ENCODE peak calls at places on chromosome 19, in five cellular contexts. K is HepG2, V is GM12878, N is SK-N-SH, O is K562. L is an unnamed sample. For H4K20me1, the result is how much of the 10 kb centered on the place peaks cover.

GRCh38 chr19:16508546-16508945 is 12.4 kb downstream of the C19orf44 start:
- DNase-seq in K (no peak), V (no peak), N (no peak), O (no peak), L (no peak)

GRCh38 chr19:40229484-40229883 is 3.0 kb upstream of the CCNP start:
- DNase-seq in K (no peak), V (no peak), N (no peak), O (no peak), L (no peak)

GRCh38 chr19:8665468-8666213 is 33.0 kb downstream of the ACTL9 start:
- DNase-seq in K (no peak), V (no peak), N (no peak), O (no peak), L (no peak)

GRCh38 chr19:39403331-39404312 is 3.0 kb upstream of the ZFP36 start:
- DNase-seq in K (no peak), V (no peak), N (no peak), O (peak), L (peak)

GRCh38 chr19:35154535-35155406 is at the start of gene FXYD5:
- DNase-seq in K (no peak), V (no peak), N (peak), O (peak), L (no peak)

GRCh38 chr19:43798546-43799409 is 3.5 kb downstream of the LYPD5 start:
- DNase-seq in K (no peak), V (no peak), N (peak), O (no peak), L (peak)

GRCh38 chr19:38634757-38635482 is 12.5 kb upstream of the ACTN4 start:
- DNase-seq in K (no peak), V (peak), N (peak), O (peak), L (no peak)

GRCh38 chr19:55626350-55626749 is 2.0 kb upstream of the ZNF784 start:
- DNase-seq in K (no peak), V (no peak), N (no peak), O (no peak), L (no peak)

GRCh38 chr19:58054792-58055482 is 4.1 kb upstream of the ZNF135 start:
- DNase-seq in K (no peak), V (no peak), N (no peak), O (no peak), L (no peak)

GRCh38 chr19:16185925-16186234 is 670 bp downstream of the FAM32A start:
- DNase-seq in K (peak), V (no peak), N (peak), O (no peak), L (no peak)

GRCh38 chr19:36140289-36141038 is 598 bp downstream of the CAPNS1 start:
- DNase-seq in K (peak), V (no peak), N (peak), O (peak), L (no peak)

GRCh38 chr19:31340059-31341025 is 8.9 kb downstream of the TSHZ3 start:
- DNase-seq in K (no peak), V (no peak), N (peak), O (no peak), L (no peak)

GRCh38 chr19:11106477-11106876 is 17.2 kb downstream of the LDLR start:
- DNase-seq in K (no peak), V (no peak), N (peak), O (no peak), L (no peak)

GRCh38 chr19:42184401-42184861 is 33.0 kb downstream of the DEDD2 start:
- DNase-seq in K (peak), V (no peak), N (peak), O (peak), L (peak)

GRCh38 chr19:17385878-17386611 is 8.0 kb downstream of the CCDC194 start:
- DNase-seq in K (peak), V (no peak), N (peak), O (peak), L (no peak)

GRCh38 chr19:17394891-17395415 is 957 bp upstream of the CCDC194 start:
- DNase-seq in K (no peak), V (no peak), N (peak), O (peak), L (peak)

DNA sequence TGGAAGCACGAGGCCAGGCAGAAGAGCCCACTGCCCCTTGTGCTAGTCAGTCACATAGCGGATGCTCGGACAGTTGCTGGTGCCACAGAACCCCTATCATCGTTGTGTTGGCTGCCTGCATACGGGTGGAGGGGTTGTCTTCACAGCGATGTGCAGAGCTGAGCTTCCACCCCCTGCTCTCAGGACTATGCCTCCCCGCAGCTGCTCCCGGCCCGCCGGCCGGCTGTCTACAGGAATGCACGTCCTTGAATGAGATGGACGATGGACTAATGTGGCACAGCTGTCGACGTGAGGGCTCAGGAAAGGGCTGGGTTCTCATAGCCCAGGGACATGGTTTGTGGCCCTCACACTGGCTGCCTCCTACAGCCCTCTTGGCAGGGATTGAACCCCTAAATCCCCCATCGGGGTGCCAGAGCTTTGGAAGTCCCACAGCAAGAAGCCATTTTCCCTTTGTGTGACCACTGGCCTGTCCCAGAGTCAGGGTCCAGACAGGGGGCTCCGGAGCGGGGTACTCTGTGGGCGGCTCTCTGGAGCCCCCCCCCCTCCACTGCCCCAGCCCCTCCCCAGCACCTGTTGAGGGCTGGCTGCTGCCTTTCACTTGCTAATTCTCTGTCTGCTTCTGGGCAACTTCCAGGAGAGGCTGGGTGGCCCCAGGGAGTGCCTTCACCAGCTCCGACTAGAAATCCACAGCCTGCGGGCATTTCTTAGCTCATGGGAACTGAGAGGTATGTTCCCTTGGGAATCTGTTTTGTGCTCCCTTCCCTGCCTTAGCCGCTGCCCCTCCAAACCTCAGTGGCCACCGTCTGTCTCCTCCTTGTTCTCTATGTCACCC is 40.2 kb downstream of the TSSK6 start:
- DNase-seq in K (no peak), V (no peak), N (no peak), O (no peak), L (no peak)
- H4K20me1 ChIP-seq in K (under half), V (under half), N (under half), O (under half), L (under half)

GRCh38 chr19:46068345-46069258 is 27.8 kb upstream of the IGFL4 start:
- DNase-seq in K (peak), V (no peak), N (no peak), O (no peak), L (peak)
- TF ChIP-seq ZBTB33 in K (no peak), V (no peak), N (no peak), O (no peak), L (peak)

GRCh38 chr19:46945668-46946067 is 74.0 kb upstream of the NPAS1 start:
- DNase-seq in K (no peak), V (no peak), N (no peak), O (no peak), L (no peak)

GRCh38 chr19:46946090-46946489 is 73.5 kb upstream of the NPAS1 start:
- DNase-seq in K (no peak), V (no peak), N (no peak), O (no peak), L (no peak)

GRCh38 chr19:46944123-46944718 is 75.4 kb upstream of the NPAS1 start:
- DNase-seq in K (no peak), V (no peak), N (no peak), O (no peak), L (no peak)

GRCh38 chr19:46946611-46947238 is 72.9 kb upstream of the NPAS1 start:
- DNase-seq in K (peak), V (no peak), N (no peak), O (no peak), L (no peak)

DNA sequence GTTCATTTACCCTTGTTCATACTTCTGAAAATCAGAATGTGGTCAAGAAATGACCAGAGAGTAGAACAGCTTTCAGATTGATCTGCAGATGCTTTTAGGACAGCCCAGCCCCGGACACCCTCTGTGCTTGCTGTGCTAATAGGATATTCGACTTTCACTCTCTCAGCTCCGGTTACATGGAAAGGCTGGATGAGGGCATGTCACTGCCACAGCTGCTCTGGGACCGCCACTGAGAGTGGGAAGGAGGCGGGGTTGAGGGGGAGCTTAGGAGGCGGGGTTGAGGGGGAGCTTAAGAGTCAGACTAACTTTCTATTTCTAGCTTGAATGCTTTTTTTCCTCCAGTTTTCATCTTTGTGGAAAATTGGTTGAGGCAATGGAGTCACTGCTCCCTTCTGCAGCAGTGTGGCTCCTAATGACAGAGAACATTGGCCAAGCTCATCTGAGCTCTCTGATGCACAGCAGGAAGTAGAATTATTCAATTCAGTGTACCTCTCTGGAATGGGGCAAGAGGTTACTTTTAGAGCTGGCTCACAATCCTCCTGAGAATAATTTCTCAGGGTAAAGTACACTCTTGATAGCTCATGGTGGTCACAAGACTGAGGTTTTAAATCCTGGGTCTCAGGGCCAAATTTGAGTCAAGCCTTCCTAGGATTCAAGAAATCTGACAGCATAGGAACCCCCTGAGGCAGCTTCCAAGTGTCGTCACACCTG is 74.6 kb upstream of the NPAS1 start:
- DNase-seq in K (no peak), V (no peak), N (peak), O (no peak), L (no peak)
- H4K20me1 ChIP-seq in K (under half), V (under half), N (under half), O (under half), L (under half)

DNA sequence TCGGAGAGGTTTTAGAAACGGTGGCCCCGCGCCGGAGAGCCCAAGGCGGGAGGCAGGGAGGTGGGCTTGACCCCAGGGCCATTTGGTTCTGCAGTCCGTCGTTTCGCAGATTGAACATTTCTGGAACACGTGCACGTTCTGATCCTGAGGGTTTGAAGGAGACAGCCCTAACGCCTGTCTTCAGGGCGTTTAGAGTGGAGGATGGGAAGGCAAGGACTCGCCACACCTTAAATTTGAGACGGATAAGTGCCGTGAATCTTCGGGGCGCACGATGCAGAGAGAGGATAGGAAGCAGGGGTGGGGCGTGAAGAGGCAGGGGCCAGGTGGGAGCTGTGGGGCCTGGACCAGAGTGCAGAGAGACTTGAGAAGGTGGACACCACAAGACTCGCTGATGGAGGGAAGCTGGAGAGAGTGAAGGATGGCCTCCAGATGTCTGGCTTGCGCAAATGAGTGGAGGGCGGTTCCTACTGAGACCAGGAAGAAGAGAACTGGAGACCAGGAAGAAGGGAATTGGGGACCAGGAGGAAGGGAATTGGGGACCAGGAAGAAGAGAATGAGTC is 804 bp upstream of the MIER2 start:
- DNase-seq in K (no peak), V (no peak), N (no peak), O (no peak), L (no peak)
- TF ChIP-seq ZBTB33 in K (no peak), V (no peak), N (no peak), O (no peak), L (no peak)

GRCh38 chr19:3949294-3949693 is 16.4 kb downstream of the NMRK2 start:
- DNase-seq in K (no peak), V (no peak), N (no peak), O (no peak), L (no peak)

GRCh38 chr19:3949997-3950859 is 17.4 kb downstream of the NMRK2 start:
- DNase-seq in K (no peak), V (no peak), N (no peak), O (peak), L (no peak)

GRCh38 chr19:3950871-3951861 is 18.3 kb downstream of the NMRK2 start:
- DNase-seq in K (no peak), V (no peak), N (no peak), O (peak), L (no peak)

GRCh38 chr19:3955688-3956087 is 15.2 kb downstream of the DAPK3 start:
- DNase-seq in K (no peak), V (no peak), N (no peak), O (no peak), L (no peak)

DNA sequence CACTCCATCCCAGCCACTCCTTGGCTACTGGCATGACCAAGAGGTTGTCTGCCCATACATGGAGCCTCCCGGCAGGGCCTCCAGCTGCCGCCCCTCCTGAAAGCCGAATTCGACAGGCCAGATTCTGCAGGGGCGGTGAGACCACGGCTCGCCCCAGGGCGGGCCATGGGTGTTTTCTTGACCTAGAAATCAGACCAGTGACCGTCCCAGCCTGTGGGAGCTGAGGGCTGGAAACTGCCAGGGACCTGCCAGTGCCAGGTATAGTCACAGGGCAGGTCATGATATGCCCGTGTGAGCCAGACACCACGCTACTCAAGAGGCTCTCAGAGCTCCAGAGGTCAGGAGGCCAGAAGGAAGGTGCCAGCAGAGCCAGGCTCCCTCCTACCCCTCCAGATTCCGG is 16.8 kb downstream of the DAPK3 start:
- DNase-seq in K (no peak), V (no peak), N (no peak), O (no peak), L (no peak)
- H4K20me1 ChIP-seq in K (under half), V (under half), N (under half), O (under half), L (under half)

GRCh38 chr19:13783565-13784500 is 9.6 kb downstream of the C19orf53 start:
- DNase-seq in K (no peak), V (no peak), N (no peak), O (no peak), L (no peak)

GRCh38 chr19:13778847-13779246 is 4.6 kb downstream of the C19orf53 start:
- DNase-seq in K (no peak), V (no peak), N (no peak), O (no peak), L (no peak)

GRCh38 chr19:13782537-13782936 is 8.3 kb downstream of the C19orf53 start:
- DNase-seq in K (no peak), V (no peak), N (no peak), O (no peak), L (no peak)

GRCh38 chr19:13778398-13778797 is 4.1 kb downstream of the C19orf53 start:
- DNase-seq in K (no peak), V (no peak), N (no peak), O (no peak), L (no peak)

GRCh38 chr19:13781547-13781946 is 7.3 kb downstream of the C19orf53 start:
- DNase-seq in K (no peak), V (no peak), N (peak), O (peak), L (peak)
- TF ChIP-seq ZBTB33 in K (no peak), V (no peak), N (no peak), O (no peak), L (no peak)

GRCh38 chr19:18468517-18468916 is 30.6 kb upstream of the ISYNA1 start:
- DNase-seq in K (no peak), V (no peak), N (no peak), O (no peak), L (no peak)
- H4K20me1 ChIP-seq in K (under half), V (under half), N (under half), O (under half), L (under half)

L was measured in HCT116.